ENCODE peak calls at places on chromosomes 16 and 17, in seven cellular contexts. F is keratinocyte, I is heart right ventricle, T is mesenchymal stem cell, M is NT2/D1, D is spleen, O is HepG2. E is an unnamed sample. For H3K4me1, the result is how much of the 10 kb centered on the place peaks cover.

GRCh38 chr16:67158637-67159600 is 790 bp downstream of the TRADD start:
- DNase-seq in M (no peak), T (peak), O (peak), D (peak), F (no peak), I (no peak), E (no peak)

GRCh38 chr17:12693640-12694039 is 27.9 kb downstream of the MYOCD start:
- DNase-seq in I (no peak), M (no peak), O (no peak), T (peak), F (no peak), D (no peak), E (no peak)

GRCh38 chr17:32861979-32862378 is 14.9 kb downstream of the MYO1D start:
- DNase-seq in T (no peak), M (no peak), O (no peak), I (no peak), D (no peak), F (no peak), E (no peak)

GRCh38 chr17:77542551-77543490 is 402.1 kb downstream of the SEC14L1 start:
- DNase-seq in I (peak), O (peak), D (peak), F (no peak), M (peak), T (peak), E (peak)

GRCh38 chr16:49816782-49817370 is 39.0 kb downstream of the ZNF423 start:
- DNase-seq in I (no peak), O (no peak), T (no peak), M (no peak), F (no peak), D (no peak), E (no peak)

GRCh38 chr17:78173025-78173715 is 4.8 kb downstream of the SYNGR2 start:
- DNase-seq in D (no peak), T (peak), O (no peak), M (no peak), F (no peak), I (peak), E (no peak)

GRCh38 chr16:24164402-24164801 is 91.7 kb upstream of the CACNG3 start:
- DNase-seq in T (no peak), O (no peak), F (no peak), I (no peak), D (no peak), M (no peak), E (no peak)

GRCh38 chr17:76123749-76124581 is 17.1 kb downstream of the FOXJ1 start:
- DNase-seq in T (no peak), I (no peak), D (no peak), F (no peak), O (no peak), M (no peak), E (no peak)

GRCh38 chr16:53611151-53611802 is 92.4 kb downstream of the RPGRIP1L start:
- DNase-seq in T (no peak), I (no peak), M (no peak), D (no peak), F (no peak), O (no peak), E (no peak)

DNA sequence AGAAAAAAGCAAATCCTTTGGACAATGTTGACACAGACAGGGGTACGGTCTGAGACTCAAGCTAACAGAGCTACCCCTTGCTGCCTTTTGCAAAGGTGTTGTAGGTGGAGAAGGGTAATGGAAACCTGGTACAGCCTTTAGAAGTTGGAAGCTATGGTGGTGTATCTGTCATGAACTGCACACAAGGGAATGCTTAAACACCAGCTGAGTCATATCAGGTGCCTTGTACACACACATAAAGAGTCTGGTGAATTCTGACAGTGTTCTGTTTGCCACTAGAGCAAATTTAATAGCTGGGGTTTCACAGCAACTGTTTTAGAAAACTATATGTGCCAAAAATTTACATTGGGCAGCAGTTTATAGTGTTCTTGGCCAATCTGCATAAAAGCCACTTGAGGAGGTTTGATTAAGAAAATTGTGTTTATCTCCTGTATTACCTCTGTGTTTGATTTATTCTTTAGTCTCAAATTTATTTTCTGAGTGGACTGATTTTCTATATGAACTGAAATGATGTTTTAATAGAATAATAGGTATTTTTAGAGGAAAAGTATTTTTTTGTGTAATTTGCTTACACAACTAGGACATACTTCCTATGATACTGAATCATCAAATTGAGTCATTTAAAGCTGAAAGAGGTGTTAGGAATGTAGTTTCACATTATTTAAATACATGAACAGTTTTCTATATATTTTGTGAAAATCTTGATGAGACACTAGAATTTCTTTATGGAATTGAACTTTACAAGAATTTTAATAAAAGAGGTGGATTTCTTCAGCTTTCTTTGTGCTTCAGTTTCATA is 136.9 kb downstream of the MAP2K6 start:
- DNase-seq in D (no peak), M (no peak), O (no peak), I (no peak), T (peak), F (no peak), E (peak)
- H3K4me1 ChIP-seq in D (under half), M (under half), O (under half), I (under half), T (under half), F (under half), E (under half)

DNA sequence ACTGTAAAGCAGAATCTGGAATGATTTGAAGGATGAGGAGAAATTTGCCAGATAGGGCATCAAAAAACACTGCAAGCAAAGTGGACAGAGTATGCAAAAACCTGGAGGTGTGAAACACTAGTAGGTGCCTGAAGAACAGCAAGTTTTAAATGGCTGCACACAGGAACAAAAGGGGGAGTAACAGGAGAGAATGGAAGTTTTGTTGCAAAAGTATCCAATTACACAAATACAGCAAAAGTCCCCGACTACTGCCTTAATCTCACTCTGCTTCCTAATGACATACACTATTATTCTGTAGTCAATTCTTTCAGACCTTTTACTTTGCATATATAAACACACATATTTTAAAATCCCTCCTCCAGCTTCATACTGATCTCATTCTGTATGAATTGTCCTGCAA is 1.5 kb downstream of the HEATR6 start:
- DNase-seq in M (no peak), T (no peak), O (no peak), F (no peak), D (no peak), I (no peak), E (no peak)
- H3K4me1 ChIP-seq in M (under half), T (under half), O (under half), F (under half), D (half or more), I (under half), E (under half)

GRCh38 chr17:21213491-21214014 is 408 bp downstream of the TMEM11 start:
- DNase-seq in T (no peak), F (no peak), M (no peak), O (no peak), D (peak), I (no peak), E (peak)

GRCh38 chr17:21213005-21213404 is 956 bp downstream of the TMEM11 start:
- DNase-seq in M (no peak), O (no peak), T (no peak), I (no peak), F (no peak), D (no peak), E (no peak)

GRCh38 chr17:21210411-21211076 is 3.4 kb downstream of the TMEM11 start:
- DNase-seq in M (no peak), F (no peak), T (no peak), D (no peak), O (no peak), I (no peak), E (no peak)

GRCh38 chr17:21214015-21214776 is at the start of gene TMEM11:
- DNase-seq in M (peak), F (no peak), I (peak), D (peak), T (peak), O (peak), E (peak)

DNA sequence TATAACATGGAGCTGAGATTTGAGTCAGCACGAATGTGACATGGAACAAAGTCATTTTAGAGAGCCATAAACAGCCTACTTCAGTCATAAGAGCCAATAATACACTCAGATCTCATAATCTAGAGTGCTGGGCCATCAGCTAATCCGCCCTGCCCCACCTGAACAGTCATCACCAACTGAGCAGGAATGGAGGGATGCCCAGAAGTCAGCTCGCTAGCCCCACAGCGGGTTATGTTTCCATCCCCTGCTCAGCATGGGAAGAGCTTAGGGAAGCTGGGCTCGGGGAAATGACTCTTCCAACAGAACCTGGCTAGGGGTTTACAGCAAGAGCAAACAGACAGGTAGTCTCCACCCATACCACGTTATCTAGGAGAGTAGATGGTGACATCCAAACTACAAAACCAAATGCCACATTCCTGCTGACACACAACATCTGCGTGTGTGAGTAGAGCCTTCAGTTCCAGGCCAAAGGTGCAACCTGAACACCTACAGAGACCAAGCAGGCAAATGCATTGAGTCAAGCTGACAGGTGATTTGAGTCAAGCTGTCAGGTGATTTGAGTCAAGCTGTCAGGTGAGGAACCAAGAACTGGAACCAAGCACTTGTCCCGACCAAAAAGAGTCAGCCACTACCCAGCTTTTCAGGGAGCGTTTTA is 2.0 kb downstream of the TMEM11 start:
- DNase-seq in I (no peak), T (no peak), M (no peak), O (no peak), F (no peak), D (no peak), E (no peak)
- H3K4me1 ChIP-seq in I (half or more), T (under half), M (under half), O (under half), F (half or more), D (half or more), E (under half)

GRCh38 chr17:79251824-79252223 is 177.2 kb downstream of the ENGASE start:
- DNase-seq in M (no peak), O (no peak), I (no peak), T (no peak), F (no peak), D (no peak), E (no peak)

GRCh38 chr17:79246226-79246794 is 171.7 kb downstream of the ENGASE start:
- DNase-seq in D (no peak), I (no peak), M (no peak), O (no peak), T (no peak), F (no peak), E (no peak)

GRCh38 chr17:79252886-79253285 is 178.3 kb downstream of the ENGASE start:
- DNase-seq in O (no peak), I (no peak), T (no peak), F (no peak), M (no peak), D (no peak), E (no peak)

GRCh38 chr17:79249945-79250521 is 175.4 kb downstream of the ENGASE start:
- DNase-seq in D (no peak), F (no peak), I (no peak), T (no peak), M (no peak), O (no peak), E (no peak)

DNA sequence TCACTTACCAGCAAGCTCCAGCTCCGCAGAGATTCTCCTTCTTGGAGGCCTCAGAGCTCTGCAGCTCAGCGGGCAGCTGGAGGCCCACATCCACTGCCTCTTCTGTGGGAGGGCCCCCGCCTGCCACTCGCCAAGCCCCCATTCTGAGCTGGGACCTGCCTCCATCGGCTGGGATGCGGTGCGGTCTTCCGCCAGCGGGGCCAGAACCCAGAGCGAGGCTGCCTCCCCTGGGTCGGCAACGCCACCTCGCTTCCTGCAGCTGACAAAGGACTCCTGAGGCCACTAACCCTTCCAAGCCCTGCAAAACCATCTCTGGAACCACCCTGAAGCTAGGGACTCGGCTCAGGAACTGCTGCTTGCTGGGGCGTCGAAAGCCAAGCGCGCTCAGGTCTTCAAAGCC is 174.2 kb downstream of the ENGASE start:
- DNase-seq in D (no peak), F (no peak), O (no peak), I (no peak), M (no peak), T (no peak), E (no peak)
- H3K4me1 ChIP-seq in D (under half), F (under half), O (under half), I (under half), M (under half), T (under half), E (under half)

E was measured in astrocyte.